ENCODE peak calls at places on chromosomes 11 and 22, in ten cellular contexts. P is AG04449, O is GM12865, D is GM13976, S is fibroblast of pulmonary artery, F is colonic mucosa, J is pancreas, Z is tibial nerve, T is AG09309, E is neural crest cell. K is an unnamed sample.

GRCh38 chr11:125583496-125583895 is 9.2 kb upstream of the STT3A start:
- DNase-seq in J (no peak), T (no peak), E (no peak), Z (no peak), S (no peak), D (no peak), O (no peak), F (no peak), P (no peak), K (no peak)

GRCh38 chr11:64553554-64554201 is 37.3 kb upstream of the SLC22A12 start:
- DNase-seq in T (no peak), O (peak; percentile 43), Z (peak; percentile 52), P (no peak), E (peak; percentile 71), D (peak; percentile 78), S (peak; percentile 70), F (peak; percentile 66), J (peak; percentile 71), K (peak; percentile 43)

GRCh38 chr11:104623518-104623917 is 274.7 kb downstream of the CASP12 start:
- DNase-seq in S (peak; percentile 67), F (no peak), Z (no peak), E (no peak), O (no peak), J (no peak), D (no peak), P (no peak), T (no peak), K (no peak)

GRCh38 chr11:30008946-30009525 is 7.8 kb downstream of the KCNA4 start:
- DNase-seq in O (no peak), F (no peak), E (no peak), D (no peak), P (no peak), S (peak; percentile 70), T (no peak), J (no peak), Z (no peak), K (no peak)

GRCh38 chr11:61124574-61125309 is 22.5 kb downstream of the CD5 start:
- DNase-seq in D (no peak), T (no peak), S (no peak), F (no peak), J (no peak), O (no peak), E (no peak), P (no peak), Z (no peak), K (no peak)

GRCh38 chr11:2467695-2468055 is 22.9 kb downstream of the KCNQ1 start:
- DNase-seq in O (no peak), D (peak; percentile 36), J (no peak), F (no peak), Z (no peak), P (no peak), E (no peak), S (no peak), T (no peak), K (no peak)

GRCh38 chr11:46382644-46383403 is 1.4 kb downstream of the MDK start:
- DNase-seq in J (peak; percentile 47), E (no peak), S (peak; percentile 63), P (no peak), F (peak; percentile 61), Z (no peak), O (no peak), D (no peak), T (no peak), K (peak; percentile 56)

GRCh38 chr11:102305352-102306047 is 11.8 kb upstream of the BIRC3 start:
- DNase-seq in J (no peak), F (no peak), E (no peak), Z (no peak), S (no peak), T (no peak), P (no peak), D (no peak), O (no peak), K (no peak)

GRCh38 chr11:39361557-39361956 is 2097.9 kb downstream of the LRRC4C start:
- DNase-seq in F (no peak), Z (no peak), T (no peak), P (no peak), J (no peak), O (no peak), D (no peak), S (no peak), E (no peak), K (no peak)

GRCh38 chr22:42701694-42702093 is 19.0 kb downstream of the A4GALT start:
- DNase-seq in J (no peak), P (no peak), S (no peak), O (no peak), E (no peak), D (no peak), F (no peak), T (no peak), Z (no peak), K (no peak)

GRCh38 chr11:130932086-130932712 is 15.9 kb upstream of the SNX19 start:
- DNase-seq in D (no peak), E (no peak), O (no peak), P (no peak), J (no peak), T (no peak), F (no peak), Z (no peak), S (no peak), K (no peak)

GRCh38 chr11:94755494-94755893 is 12.7 kb upstream of the AMOTL1 start:
- DNase-seq in E (no peak), D (no peak), T (no peak), S (no peak), P (no peak), Z (no peak), O (no peak), J (no peak), F (no peak), K (no peak)
- TF ChIP-seq CTCF in E (no peak), D (no peak), T (no peak), S (no peak), P (no peak), Z (no peak), O (no peak), J (no peak), F (no peak), K (no peak)

DNA sequence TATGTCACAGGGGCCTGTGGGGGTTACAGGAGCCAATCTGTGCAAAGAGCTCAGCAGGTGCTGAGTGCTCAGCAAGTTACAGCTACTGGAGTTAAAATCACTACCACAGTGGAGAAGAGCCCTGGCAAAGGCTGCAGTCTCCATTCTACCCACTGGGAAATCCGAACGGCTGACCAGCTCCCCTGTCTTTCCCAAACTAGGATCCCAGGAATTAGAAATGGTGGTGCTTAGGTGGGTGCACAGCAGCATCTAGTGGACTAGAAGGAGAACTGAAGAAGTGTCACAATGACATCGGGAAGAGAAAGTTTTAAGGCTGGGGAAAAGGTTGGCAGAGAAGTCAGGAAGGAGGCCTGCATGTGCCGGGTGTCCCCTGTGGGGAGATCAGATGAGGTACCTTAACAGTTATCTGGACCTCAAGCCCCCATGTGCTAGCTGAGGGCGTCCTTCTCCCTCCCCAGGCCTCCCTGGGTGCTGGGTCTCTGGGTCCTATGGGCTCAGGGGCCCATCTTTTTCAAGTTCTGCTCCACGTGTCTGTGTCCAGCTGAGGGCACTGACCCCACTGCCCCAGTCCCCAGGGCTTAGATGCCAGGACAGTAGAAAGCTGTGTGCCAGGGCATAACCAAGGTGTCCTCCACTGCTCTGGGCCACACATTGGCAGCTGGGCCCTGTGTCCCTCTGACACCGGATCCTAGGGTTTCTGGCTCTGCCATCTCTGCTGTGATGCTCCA is 1.9 kb downstream of the PIWIL3 start:
- DNase-seq in D (no peak), F (no peak), E (no peak), T (no peak), S (peak; percentile 79), Z (no peak), O (no peak), J (no peak), P (no peak), K (peak; percentile 57)
- TF ChIP-seq CTCF in D (no peak), F (no peak), E (peak; percentile 63), T (peak; percentile 50), S (peak; percentile 89), Z (peak; percentile 48), O (peak; percentile 12), J (peak; percentile 32), P (peak; percentile 35), K (peak; percentile 88)

GRCh38 chr11:119727523-119728081 is 1.4 kb downstream of the NECTIN1 start:
- DNase-seq in T (no peak), E (peak; percentile 58), F (peak; percentile 67), P (no peak), J (peak; percentile 54), O (peak; percentile 10), Z (no peak), D (peak; percentile 77), S (no peak), K (no peak)
- TF ChIP-seq CTCF in T (peak; percentile 14), E (peak; percentile 47), F (no peak), P (peak; percentile 29), J (peak; percentile 13), O (peak; percentile 28), Z (peak; percentile 15), D (peak; percentile 27), S (no peak), K (peak; percentile 33)

GRCh38 chr11:75324740-75325139 is 26.7 kb downstream of the ARRB1 start:
- DNase-seq in J (peak; percentile 49), F (no peak), E (no peak), P (no peak), Z (no peak), O (no peak), T (no peak), D (no peak), S (no peak), K (no peak)

GRCh38 chr11:75330279-75330678 is 21.2 kb downstream of the ARRB1 start:
- DNase-seq in D (no peak), O (no peak), S (no peak), E (no peak), P (no peak), F (peak; percentile 84), T (no peak), Z (no peak), J (no peak), K (no peak)

GRCh38 chr11:75325713-75326438 is 25.6 kb downstream of the ARRB1 start:
- DNase-seq in P (peak; percentile 60), T (peak; percentile 62), E (no peak), Z (peak; percentile 43), J (peak; percentile 82), S (peak; percentile 91), O (no peak), D (no peak), F (peak; percentile 71), K (peak; percentile 47)

GRCh38 chr11:75326439-75326810 is 25.0 kb downstream of the ARRB1 start:
- DNase-seq in D (no peak), E (no peak), F (no peak), Z (no peak), T (no peak), S (no peak), J (no peak), O (no peak), P (no peak), K (no peak)

DNA sequence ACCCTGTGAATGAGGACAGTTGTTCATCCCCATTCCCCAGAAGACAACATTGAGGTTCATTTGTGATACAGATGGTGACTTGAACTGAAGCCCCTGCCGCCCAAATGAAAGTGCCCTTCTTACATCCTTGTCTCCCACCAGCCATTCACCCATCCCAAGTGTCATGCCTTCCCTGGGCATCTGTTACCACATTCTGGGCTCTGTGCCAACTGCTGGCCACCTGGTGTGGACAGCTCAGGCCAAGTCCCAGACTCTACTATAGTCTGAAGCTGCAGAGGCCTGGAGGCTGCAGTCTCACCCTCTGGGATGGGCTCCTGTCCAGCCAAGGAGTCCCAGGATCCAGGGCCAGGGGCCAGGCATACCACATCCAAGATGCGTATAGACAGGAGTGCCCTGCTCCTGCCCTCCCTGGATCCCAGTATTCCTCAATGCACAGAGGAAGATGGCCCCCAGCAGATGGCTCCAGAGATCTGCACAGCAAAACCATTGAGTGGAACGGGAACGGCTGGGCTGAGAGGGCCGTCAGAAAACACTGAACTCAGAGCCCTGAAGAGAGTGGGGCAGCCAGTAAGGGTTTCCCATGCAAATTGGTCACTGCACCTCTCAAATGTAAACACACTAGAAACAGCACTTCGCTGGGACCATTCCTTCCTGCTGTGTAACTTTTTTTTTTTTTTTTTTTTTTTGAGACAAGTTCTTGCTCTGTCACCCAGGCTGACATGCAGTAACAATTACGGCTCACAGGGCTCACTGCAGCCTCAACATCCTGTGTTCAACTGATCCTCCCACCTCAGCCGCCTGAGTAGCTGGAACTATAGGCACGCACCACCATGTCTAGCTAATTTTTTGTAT is 22.8 kb downstream of the ARRB1 start:
- DNase-seq in D (peak; percentile 60), F (peak; percentile 88), Z (peak; percentile 53), T (no peak), J (peak; percentile 69), E (peak; percentile 54), P (peak; percentile 40), S (peak; percentile 82), O (peak; percentile 55), K (peak; percentile 89)
- TF ChIP-seq CTCF in D (peak; percentile 20), F (peak; percentile 60), Z (peak; percentile 64), T (peak; percentile 93), J (peak; percentile 40), E (peak; percentile 66), P (peak; percentile 85), S (peak; percentile 89), O (peak; percentile 46), K (peak; percentile 88)